ENCODE peak calls at places on chromosome 2, in ten cellular contexts. E is NCI-H2081; J is GM18507; R is activated CD8-positive, alpha-beta memory T cell treated with anti-CD3 and anti-CD28 coated beads for 48 hours; O is kidney tubule cell; Z is amygdala; W is choroid plexus epithelial cell; L is activated naive CD4-positive, alpha-beta T cell treated with anti-CD3 and anti-CD28 coated beads, Interleukin-2, amount 50 U/mL, for 16 hours; M is neural progenitor cell; H is NB4. F is an unnamed sample.

GRCh38 chr2:149915151-149915550 is 327.6 kb upstream of the MMADHC start:
- DNase-seq in R (no peak), E (no peak), O (no peak), M (peak), H (no peak), J (no peak), Z (no peak), W (no peak), L (no peak), F (no peak)

GRCh38 chr2:232325324-232326273 is 53.0 kb upstream of the ALPP start:
- DNase-seq in O (peak), H (peak), L (peak), E (no peak), J (no peak), W (peak), R (no peak), Z (no peak), M (peak), F (no peak)

GRCh38 chr2:211144078-211144477 is 587.7 kb downstream of the CPS1 start:
- DNase-seq in H (no peak), W (peak), O (peak), M (no peak), J (no peak), R (no peak), E (no peak), Z (no peak), L (no peak), F (no peak)

GRCh38 chr2:157933549-157933948 is 57.4 kb upstream of the ACVR1 start:
- DNase-seq in L (no peak), Z (no peak), O (no peak), J (no peak), R (no peak), M (peak), E (no peak), H (no peak), W (no peak), F (no peak)

GRCh38 chr2:99595373-99595772 is 105.6 kb upstream of the REV1 start:
- DNase-seq in M (no peak), L (no peak), E (no peak), Z (no peak), O (no peak), H (no peak), R (no peak), W (no peak), J (no peak), F (no peak)

GRCh38 chr2:232891621-232892071 is 21.6 kb downstream of the SNORC start:
- DNase-seq in E (peak), Z (no peak), M (no peak), R (no peak), H (no peak), W (peak), J (no peak), O (peak), L (no peak), F (peak)

GRCh38 chr2:119838179-119838578 is 78.5 kb downstream of the PTPN4 start:
- DNase-seq in O (no peak), L (peak), E (peak), Z (no peak), H (no peak), R (no peak), M (no peak), J (no peak), W (no peak), F (no peak)

GRCh38 chr2:136448986-136449780 is 316.2 kb upstream of the THSD7B start:
- DNase-seq in J (no peak), R (no peak), O (no peak), E (no peak), M (no peak), W (no peak), Z (no peak), H (no peak), L (no peak), F (no peak)

GRCh38 chr2:26139269-26140183 is 33.4 kb upstream of the GAREM2 start:
- DNase-seq in H (peak), M (no peak), R (no peak), J (no peak), Z (no peak), O (no peak), E (no peak), W (no peak), L (no peak), F (no peak)

GRCh38 chr2:71291398-71291797 is 40.2 kb upstream of the ZNF638 start:
- DNase-seq in E (no peak), R (no peak), H (no peak), M (no peak), Z (peak), J (no peak), O (no peak), W (peak), L (no peak), F (no peak)

GRCh38 chr2:189441709-189442074 is 418 bp downstream of the WDR75 start:
- DNase-seq in J (peak), L (no peak), H (no peak), R (no peak), M (no peak), E (no peak), O (no peak), Z (no peak), W (no peak), F (no peak)

GRCh38 chr2:130826419-130826818 is 10.3 kb upstream of the ARHGEF4 start:
- DNase-seq in R (no peak), E (no peak), W (no peak), O (no peak), M (no peak), H (no peak), J (no peak), L (no peak), Z (no peak), F (no peak)

GRCh38 chr2:126822115-126822514 is 76.6 kb upstream of the TEX51 start:
- DNase-seq in M (no peak), Z (no peak), O (no peak), J (no peak), H (no peak), R (no peak), E (no peak), L (no peak), W (no peak), F (no peak)

GRCh38 chr2:120896126-120896525 is 160.5 kb downstream of the GLI2 start:
- DNase-seq in O (no peak), L (no peak), J (no peak), W (no peak), M (no peak), Z (no peak), E (no peak), R (no peak), H (no peak), F (no peak)

GRCh38 chr2:71801969-71802368 is 345.7 kb downstream of the CYP26B1 start:
- DNase-seq in Z (no peak), L (no peak), E (no peak), O (peak), H (peak), J (no peak), R (no peak), W (peak), M (peak), F (no peak)

GRCh38 chr2:38498039-38498438 is 104.7 kb downstream of the HNRNPLL start:
- DNase-seq in Z (no peak), L (no peak), H (peak), E (no peak), R (no peak), M (no peak), O (no peak), W (no peak), J (peak), F (no peak)

F was measured in occipital lobe.